ENCODE peak calls at places on chromosomes 7 and 10, in seven cellular contexts. M is tibial artery, W is fibroblast of lung, G is psoas muscle, P is body of pancreas, E is heart right ventricle, Y is Caco-2. J is an unnamed sample. For H3K4me1 and H3K9me3, the result is how much of the 10 kb centered on the place peaks cover.

GRCh38 chr10:123129553-123130271 is 6.1 kb upstream of the HMX3 start:
- DNase-seq in W (no peak), G (no peak), E (no peak), P (no peak), Y (no peak), M (no peak), J (no peak)

GRCh38 chr7:151852486-151853396 is 24.2 kb downstream of the PRKAG2 start:
- DNase-seq in G (no peak), Y (no peak), P (no peak), E (no peak), M (no peak), W (no peak), J (peak)

GRCh38 chr7:150524018-150524417 is 9.3 kb downstream of the GIMAP7 start:
- DNase-seq in G (no peak), P (no peak), W (no peak), E (no peak), M (no peak), Y (no peak), J (no peak)

GRCh38 chr7:157027568-157028527 is 17.4 kb upstream of the MNX1 start:
- DNase-seq in E (no peak), M (no peak), P (no peak), W (no peak), Y (no peak), G (no peak), J (no peak)

GRCh38 chr7:129792721-129793120 is 160.0 kb downstream of the UBE2H start:
- DNase-seq in Y (no peak), E (no peak), W (no peak), G (no peak), P (no peak), M (no peak), J (no peak)

GRCh38 chr10:14326581-14326980 is 4.1 kb downstream of the FRMD4A start:
- DNase-seq in Y (no peak), P (no peak), E (no peak), G (no peak), W (no peak), M (no peak), J (no peak)

GRCh38 chr10:43313901-43314300 is 47.0 kb upstream of the RASGEF1A start:
- DNase-seq in M (no peak), P (no peak), Y (no peak), E (no peak), W (no peak), G (no peak), J (peak)

GRCh38 chr7:118590107-118590506 is 365.6 kb downstream of the ANKRD7 start:
- DNase-seq in Y (peak), M (no peak), P (no peak), G (no peak), W (no peak), E (no peak), J (no peak)

GRCh38 chr7:5375925-5376324 is 47.7 kb downstream of the TNRC18 start:
- DNase-seq in W (no peak), E (no peak), P (no peak), M (no peak), Y (no peak), G (no peak), J (no peak)

GRCh38 chr10:85319150-85319549 is 990.8 kb downstream of the CCSER2 start:
- DNase-seq in M (no peak), E (no peak), W (no peak), G (no peak), Y (no peak), P (no peak), J (no peak)

GRCh38 chr7:57210212-57210611 is 78.0 kb upstream of the ZNF479 start:
- DNase-seq in M (no peak), E (no peak), P (no peak), Y (no peak), G (no peak), W (no peak), J (peak)

GRCh38 chr7:32958046-32959025 is 1.1 kb downstream of the FKBP9 start:
- DNase-seq in W (peak), M (peak), G (peak), P (peak), E (peak), Y (no peak), J (peak)

GRCh38 chr7:38398725-38399321 is 125.4 kb upstream of the TARP start:
- DNase-seq in E (peak), P (peak), W (peak), G (peak), M (peak), Y (peak), J (peak)

GRCh38 chr10:92291610-92291859 is 568 bp downstream of the MARCHF5 start:
- DNase-seq in W (no peak), P (no peak), E (peak), M (no peak), G (no peak), Y (no peak), J (no peak)

GRCh38 chr10:59880019-59880717 is 26.2 kb downstream of the CCDC6 start:
- DNase-seq in W (no peak), G (no peak), P (no peak), Y (no peak), E (no peak), M (no peak), J (no peak)

GRCh38 chr7:34070486-34071323 is 165.4 kb downstream of the BMPER start:
- DNase-seq in E (no peak), M (no peak), W (peak), Y (no peak), P (no peak), G (no peak), J (no peak)

GRCh38 chr10:127418536-127419168 is 130.5 kb upstream of the NPS start:
- DNase-seq in Y (no peak), W (no peak), G (no peak), M (no peak), P (no peak), E (no peak), J (peak)

GRCh38 chr7:45924283-45924682 is 3.2 kb upstream of the IGFBP3 start:
- DNase-seq in W (peak), Y (no peak), G (no peak), E (no peak), P (peak), M (peak), J (no peak)

GRCh38 chr10:61545170-61545569 is 92.0 kb upstream of the TMEM26 start:
- DNase-seq in Y (no peak), M (no peak), W (no peak), G (no peak), P (no peak), E (no peak), J (no peak)

GRCh38 chr7:13872751-13873150 is 116.7 kb downstream of the ETV1 start:
- DNase-seq in M (no peak), Y (no peak), W (no peak), P (no peak), G (no peak), E (no peak), J (no peak)

GRCh38 chr10:101818958-101819633 is 852 bp upstream of the OGA start:
- DNase-seq in P (no peak), W (no peak), E (no peak), G (no peak), M (no peak), Y (peak), J (peak)

GRCh38 chr7:2231992-2232765 is 566 bp downstream of the MAD1L1 start:
- DNase-seq in G (no peak), Y (no peak), E (no peak), P (peak), W (no peak), M (no peak), J (no peak)

GRCh38 chr7:148156248-148156647 is 434.3 kb upstream of the C7orf33 start:
- DNase-seq in M (no peak), G (no peak), E (no peak), W (no peak), P (no peak), Y (no peak), J (no peak)

GRCh38 chr10:75127481-75127880 is 16.0 kb downstream of the SAMD8 start:
- DNase-seq in W (no peak), G (no peak), P (no peak), M (no peak), E (no peak), Y (no peak), J (no peak)

GRCh38 chr10:11245510-11245909 is 227.8 kb downstream of the CELF2 start:
- DNase-seq in P (no peak), M (no peak), E (no peak), W (no peak), Y (no peak), G (no peak), J (no peak)

DNA sequence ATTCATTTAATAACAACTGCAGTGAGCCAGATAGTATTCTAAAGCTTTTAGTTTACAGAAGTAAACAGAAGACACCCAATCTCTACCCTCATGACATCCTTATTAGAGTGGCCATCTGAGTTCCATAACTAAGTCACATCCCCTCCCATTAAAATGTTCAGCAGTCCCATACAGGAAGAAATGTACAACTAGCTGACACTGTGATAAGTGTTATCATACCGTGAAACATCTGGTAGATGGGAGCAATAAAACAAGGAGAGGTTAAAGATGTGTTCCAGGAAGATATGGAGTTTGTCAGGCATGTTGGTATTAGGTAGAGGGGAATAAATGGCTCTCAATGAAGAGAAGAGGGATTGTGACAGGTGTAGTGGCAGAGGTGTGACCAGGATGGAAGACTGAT is 60.5 kb upstream of the CAV2 start:
- DNase-seq in G (no peak), W (no peak), E (no peak), Y (no peak), P (no peak), M (no peak), J (no peak)
- H3K4me1 ChIP-seq in G (under half), W (under half), E (half or more), Y (under half), P (under half), M (under half), J (under half)

GRCh38 chr7:116731737-116732335 is 59.8 kb downstream of the MET start:
- DNase-seq in Y (no peak), E (no peak), W (no peak), P (no peak), G (no peak), M (no peak), J (no peak)
- H3K4me3 ChIP-seq in Y (no peak), E (no peak), W (no peak), P (no peak), G (no peak), M (no peak), J (no peak)

GRCh38 chr7:158120313-158120712 is 467.3 kb downstream of the PTPRN2 start:
- DNase-seq in M (peak), Y (no peak), G (no peak), E (no peak), P (no peak), W (no peak), J (no peak)
- H3K9me3 ChIP-seq in M (under half), Y (under half), G (under half), E (under half), P (under half), W (under half), J (under half)

GRCh38 chr10:3978174-3978573 is 193.2 kb upstream of the KLF6 start:
- DNase-seq in W (peak), M (no peak), P (no peak), E (no peak), Y (no peak), G (no peak), J (no peak)
- H3K4me1 ChIP-seq in W (under half), M (under half), P (under half), E (under half), Y (under half), G (under half), J (under half)

DNA sequence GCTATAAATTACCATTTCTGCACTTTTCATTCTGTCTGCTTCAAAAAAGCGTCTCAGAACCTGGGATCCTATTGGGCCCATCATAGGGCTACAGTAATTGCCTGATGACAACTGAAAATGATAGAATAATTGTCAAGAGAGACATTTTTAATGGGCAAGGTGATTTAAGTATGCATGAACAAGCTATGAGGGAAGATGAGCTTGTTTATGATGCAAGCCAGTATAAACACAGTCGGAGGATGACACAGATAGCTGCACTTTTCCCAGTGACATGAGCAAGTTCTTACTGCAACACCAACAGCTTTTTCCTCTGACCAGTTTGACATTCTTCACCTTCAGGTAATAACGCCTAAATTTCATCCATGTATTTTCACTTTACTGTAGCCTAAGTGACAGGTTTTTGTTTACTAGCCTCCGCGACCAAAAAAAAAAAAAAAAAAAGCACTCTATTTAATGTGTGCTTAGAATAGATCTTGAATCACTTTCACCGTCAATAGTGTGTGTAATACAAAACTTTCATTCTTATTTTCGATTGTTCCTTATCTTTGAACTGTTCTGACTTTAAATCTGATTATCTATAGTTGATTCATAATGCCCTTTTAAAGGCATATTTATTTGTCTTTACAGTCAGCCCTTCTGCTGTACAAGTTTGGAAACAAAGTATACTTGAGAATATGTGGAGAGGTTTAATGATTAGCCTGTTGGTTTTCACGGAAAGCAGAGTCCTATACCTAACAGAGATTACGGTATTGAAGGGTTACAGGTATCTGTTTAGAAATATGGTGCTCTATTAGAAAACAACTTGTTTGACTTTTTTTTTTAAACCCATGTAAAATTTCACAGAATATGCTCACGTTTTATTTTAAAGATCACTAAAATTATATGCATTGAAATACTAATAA is 1.7 kb downstream of the FOXP2 start:
- DNase-seq in W (peak), M (no peak), P (no peak), G (no peak), E (no peak), Y (no peak), J (no peak)
- H3K4me3 ChIP-seq in W (peak), M (peak), P (no peak), G (peak), E (no peak), Y (no peak), J (peak)

DNA sequence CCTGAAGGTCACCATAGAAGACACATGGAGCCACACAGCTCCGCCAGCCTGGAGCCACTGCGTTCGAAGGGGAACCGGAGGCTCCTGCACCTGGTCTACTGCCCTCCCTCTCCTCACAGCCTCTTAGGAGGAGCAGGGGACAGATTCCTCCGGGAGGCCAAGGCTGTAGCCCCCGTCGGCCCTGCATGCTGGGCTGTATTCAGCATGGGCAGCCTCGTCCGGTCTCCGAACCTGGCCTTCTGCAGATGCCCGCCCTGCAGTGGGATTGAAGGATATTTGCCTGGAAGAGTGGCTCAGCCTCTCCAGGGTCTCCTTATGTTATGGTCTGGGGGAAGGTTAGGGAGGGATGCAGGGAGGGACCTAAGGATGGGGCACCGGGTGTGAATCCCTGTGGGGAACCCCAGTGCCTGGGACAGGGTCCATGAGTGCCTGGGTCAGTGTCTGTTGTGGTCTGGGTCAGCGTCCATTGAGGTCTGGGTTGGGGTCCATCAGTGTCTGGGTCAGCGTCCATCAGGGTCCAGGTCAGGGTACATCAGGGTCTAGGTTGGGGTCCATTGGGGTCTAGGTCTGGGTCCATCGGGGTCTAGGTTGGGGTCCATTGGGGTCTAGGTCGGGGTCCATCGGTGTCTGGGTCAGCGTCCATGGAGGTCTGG is 13.0 kb upstream of the SCART1 start:
- DNase-seq in G (no peak), W (no peak), P (no peak), Y (no peak), E (no peak), M (no peak), J (peak)
- H3K9me3 ChIP-seq in G (under half), W (under half), P (under half), Y (under half), E (under half), M (under half), J (under half)

DNA sequence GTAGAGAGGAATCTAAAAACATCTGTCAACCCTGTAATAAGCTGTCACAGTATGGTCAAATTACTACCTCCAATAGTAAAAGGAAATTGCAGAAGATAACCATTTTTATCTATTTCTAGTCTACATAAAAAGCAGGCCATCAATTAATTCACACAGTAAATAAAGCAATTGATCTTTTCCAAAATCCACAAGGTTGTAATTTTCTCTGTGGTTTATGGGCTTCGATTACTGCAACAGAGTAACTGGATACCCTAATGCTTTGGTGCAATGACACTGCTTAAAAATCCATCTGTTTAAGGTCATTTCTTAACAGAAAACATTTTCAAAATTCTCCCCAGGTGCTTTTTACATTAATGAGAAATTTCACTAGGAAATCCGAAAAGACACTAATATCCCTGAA is 23.9 kb downstream of the ESYT2 start:
- DNase-seq in E (no peak), W (no peak), M (no peak), P (no peak), Y (no peak), G (no peak), J (no peak)
- H3K4me1 ChIP-seq in E (under half), W (under half), M (under half), P (under half), Y (under half), G (under half), J (under half)

GRCh38 chr10:35178305-35178704 is 51.7 kb downstream of the CREM start:
- DNase-seq in M (no peak), G (no peak), W (no peak), Y (no peak), P (no peak), E (no peak), J (no peak)

GRCh38 chr10:35167342-35167741 is 40.7 kb downstream of the CREM start:
- DNase-seq in G (no peak), M (no peak), E (no peak), P (no peak), Y (no peak), W (no peak), J (no peak)

GRCh38 chr10:35166607-35167006 is 40.0 kb downstream of the CREM start:
- DNase-seq in P (no peak), Y (no peak), G (no peak), E (no peak), M (no peak), W (no peak), J (no peak)

DNA sequence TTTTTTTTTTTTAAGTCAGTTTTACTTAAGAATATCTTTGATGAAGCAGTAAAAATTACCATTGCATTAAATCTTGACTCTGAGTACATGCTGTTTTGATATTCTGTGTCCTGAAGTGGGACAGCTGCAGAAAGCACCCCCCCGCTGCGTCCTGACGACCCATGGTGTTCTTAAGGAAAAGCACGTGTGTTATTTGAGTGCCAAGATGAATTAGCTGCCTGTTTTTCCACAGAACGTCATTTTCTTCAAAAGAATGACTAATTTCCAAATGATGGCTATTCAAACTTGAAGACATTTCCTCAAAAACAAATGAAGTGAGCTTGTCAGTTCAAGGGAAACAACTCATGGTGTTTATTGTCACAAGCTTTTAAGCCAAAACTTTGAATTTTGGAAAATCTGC is 45.9 kb downstream of the CREM start:
- DNase-seq in M (peak), G (peak), Y (no peak), W (peak), E (no peak), P (no peak), J (no peak)
- H3K4me3 ChIP-seq in M (no peak), G (no peak), Y (no peak), W (no peak), E (no peak), P (no peak), J (no peak)

GRCh38 chr7:10128748-10129147 is 844.9 kb upstream of the PHF14 start:
- DNase-seq in M (no peak), P (peak), Y (peak), E (no peak), W (peak), G (no peak), J (no peak)
- H3K9me3 ChIP-seq in M (under half), P (under half), Y (under half), E (under half), W (under half), G (under half), J (under half)